ENCODE peak calls at places on chromosomes 4 and X, in nine cellular contexts. O is HCT116, I is breast epithelium, T is SJCRH30, M is cardiac muscle cell, B is fibroblast of lung, A is mucosa of descending colon, U is heart right ventricle, H is lung. E is an unnamed sample.

GRCh38 chr4:28092610-28093009 is 1232.0 kb downstream of the STIM2 start:
- DNase-seq in O (peak; percentile 22), I (no peak), T (no peak), M (no peak), B (no peak), A (no peak), U (no peak), H (no peak), E (no peak)

GRCh38 chr4:167233523-167234387 is 539 bp downstream of the SPOCK3 start:
- DNase-seq in O (no peak), I (no peak), T (peak; percentile 81), M (peak; percentile 24), B (peak; percentile 3), A (no peak), U (no peak), H (no peak), E (no peak)

GRCh38 chr4:175435437-175435836 is 376.6 kb downstream of the GPM6A start:
- DNase-seq in O (no peak), I (no peak), T (peak; percentile 86), M (no peak), B (peak; percentile 41), A (no peak), U (no peak), H (no peak), E (no peak)

GRCh38 chr4:43776371-43776770 is 672.2 kb downstream of the KCTD8 start:
- DNase-seq in O (no peak), I (no peak), T (no peak), M (no peak), B (peak; percentile 19), A (no peak), U (no peak), H (no peak), E (no peak)

GRCh38 chr4:106869551-106869950 is 166.6 kb downstream of the DKK2 start:
- DNase-seq in O (no peak), I (no peak), T (no peak), M (no peak), B (peak; percentile 24), A (no peak), U (no peak), H (no peak), E (no peak)

GRCh38 chr4:38576767-38577166 is 87.2 kb upstream of the KLF3 start:
- DNase-seq in O (no peak), I (no peak), T (no peak), M (no peak), B (no peak), A (no peak), U (no peak), H (no peak), E (no peak)

GRCh38 chr4:170167678-170168077 is 77.9 kb upstream of the AADAT start:
- DNase-seq in O (no peak), I (no peak), T (no peak), M (no peak), B (no peak), A (no peak), U (no peak), H (no peak), E (no peak)

GRCh38 chr4:168924648-168925047 is 85.4 kb downstream of the CBR4 start:
- DNase-seq in O (no peak), I (no peak), T (no peak), M (no peak), B (no peak), A (no peak), U (no peak), H (no peak), E (no peak)

GRCh38 chr4:1164040-1164439 is 8.3 kb downstream of the SPON2 start:
- DNase-seq in O (no peak), I (no peak), T (no peak), M (no peak), B (no peak), A (no peak), U (no peak), H (no peak), E (no peak)

GRCh38 chrX:6965729-6966128 is 181.8 kb upstream of the STS start:
- DNase-seq in O (no peak), I (no peak), T (no peak), M (no peak), B (no peak), A (no peak), U (no peak), H (no peak), E (no peak)

GRCh38 chrX:97882306-97882705 is 998.6 kb downstream of the RPA4 start:
- DNase-seq in O (no peak), I (no peak), T (no peak), M (no peak), B (no peak), A (no peak), U (no peak), H (no peak), E (no peak)

GRCh38 chr4:158035662-158036195 is 137.1 kb downstream of the GASK1B start:
- DNase-seq in O (no peak), I (no peak), T (no peak), M (no peak), B (no peak), A (no peak), U (no peak), H (no peak), E (no peak)

GRCh38 chrX:17812763-17813162 is 48.3 kb downstream of the RAI2 start:
- DNase-seq in O (no peak), I (no peak), T (no peak), M (peak; percentile 27), B (peak; percentile 64), A (no peak), U (no peak), H (no peak), E (no peak)

GRCh38 chr4:8205749-8206611 is 6.9 kb downstream of the SH3TC1 start:
- DNase-seq in O (no peak), I (no peak), T (no peak), M (no peak), B (no peak), A (no peak), U (no peak), H (no peak), E (no peak)

GRCh38 chrX:110755061-110755460 is 40.6 kb downstream of the CHRDL1 start:
- DNase-seq in O (no peak), I (no peak), T (no peak), M (no peak), B (peak; percentile 42), A (no peak), U (no peak), H (no peak), E (no peak)

GRCh38 chr4:85580489-85580888 is 105.5 kb downstream of the ARHGAP24 start:
- DNase-seq in O (no peak), I (no peak), T (no peak), M (no peak), B (no peak), A (no peak), U (no peak), H (no peak), E (no peak)
- H3K4me1 ChIP-seq in O (no peaks in the 10 kb centered on the region), I (no peaks in the 10 kb centered on the region), T (no peaks in the 10 kb centered on the region), M (no peaks in the 10 kb centered on the region), B (no peaks in the 10 kb centered on the region), A (no peaks in the 10 kb centered on the region), U (no peaks in the 10 kb centered on the region), H (no peaks in the 10 kb centered on the region), E (no peaks in the 10 kb centered on the region)

DNA sequence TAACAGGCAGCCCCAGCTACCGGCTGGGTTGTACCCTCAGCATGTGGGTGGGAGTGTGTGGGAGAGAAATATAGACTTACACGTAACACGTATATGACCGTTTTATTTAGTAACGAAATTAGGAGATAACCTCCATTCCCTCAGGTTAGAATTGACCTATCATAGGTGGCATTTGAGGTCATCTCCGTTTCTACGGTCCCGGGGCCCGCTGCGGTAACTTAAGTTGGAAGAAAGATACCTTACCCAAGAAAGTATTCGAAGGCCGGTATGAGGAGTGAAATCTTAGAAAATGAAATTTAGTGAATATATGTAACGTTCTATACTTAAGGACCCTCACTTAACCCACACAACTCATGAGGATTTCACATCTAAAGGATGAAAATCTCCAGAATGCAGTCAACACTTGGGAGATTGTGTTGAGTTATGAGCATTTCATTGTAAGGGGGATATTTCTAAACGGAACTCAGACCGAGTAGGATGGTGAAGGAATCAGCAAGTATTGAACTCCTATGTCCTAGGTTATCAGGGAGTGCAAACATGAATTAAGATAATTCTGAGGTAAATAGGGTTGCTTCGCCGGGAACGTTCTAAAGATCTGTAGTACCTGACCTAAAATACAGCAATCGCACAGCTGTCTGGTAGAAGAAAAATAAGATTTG is 906 bp downstream of the CISD2 start:
- DNase-seq in O (no peak), I (no peak), T (no peak), M (no peak), B (no peak), A (peak; percentile 33), U (no peak), H (no peak), E (no peak)
- H3K4me1 ChIP-seq in O (peaks cover 28% of the 10 kb centered on the region), I (no peaks in the 10 kb centered on the region), T (peaks cover 5% of the 10 kb centered on the region), M (peaks cover 26% of the 10 kb centered on the region), B (peaks cover 7% of the 10 kb centered on the region), A (peaks cover 3% of the 10 kb centered on the region), U (peaks cover 19% of the 10 kb centered on the region), H (peaks cover 1% of the 10 kb centered on the region), E (peaks cover 14% of the 10 kb centered on the region)

GRCh38 chrX:10108288-10108687 is 48.5 kb upstream of the CLCN4 start:
- DNase-seq in O (no peak), I (no peak), T (no peak), M (no peak), B (no peak), A (no peak), U (no peak), H (no peak), E (no peak)

GRCh38 chrX:10110316-10110932 is 46.4 kb upstream of the CLCN4 start:
- DNase-seq in O (no peak), I (no peak), T (no peak), M (no peak), B (no peak), A (no peak), U (no peak), H (no peak), E (no peak)

GRCh38 chrX:10110984-10111363 is 45.8 kb upstream of the CLCN4 start:
- DNase-seq in O (no peak), I (no peak), T (no peak), M (no peak), B (no peak), A (peak; percentile 43), U (no peak), H (no peak), E (no peak)

GRCh38 chrX:10111364-10112148 is 45.2 kb upstream of the CLCN4 start:
- DNase-seq in O (no peak), I (no peak), T (no peak), M (no peak), B (no peak), A (peak; percentile 45), U (no peak), H (no peak), E (no peak)

GRCh38 chrX:10109695-10110094 is 47.1 kb upstream of the CLCN4 start:
- DNase-seq in O (no peak), I (no peak), T (no peak), M (no peak), B (peak; percentile 68), A (peak; percentile 47), U (peak; percentile 58), H (peak; percentile 36), E (no peak)
- H3K4me1 ChIP-seq in O (no peaks in the 10 kb centered on the region), I (no peaks in the 10 kb centered on the region), T (no peaks in the 10 kb centered on the region), M (no peaks in the 10 kb centered on the region), B (peaks cover 5% of the 10 kb centered on the region), A (peaks cover 6% of the 10 kb centered on the region), U (peaks cover 33% of the 10 kb centered on the region), H (peaks cover 5% of the 10 kb centered on the region), E (peaks cover 34% of the 10 kb centered on the region)

DNA sequence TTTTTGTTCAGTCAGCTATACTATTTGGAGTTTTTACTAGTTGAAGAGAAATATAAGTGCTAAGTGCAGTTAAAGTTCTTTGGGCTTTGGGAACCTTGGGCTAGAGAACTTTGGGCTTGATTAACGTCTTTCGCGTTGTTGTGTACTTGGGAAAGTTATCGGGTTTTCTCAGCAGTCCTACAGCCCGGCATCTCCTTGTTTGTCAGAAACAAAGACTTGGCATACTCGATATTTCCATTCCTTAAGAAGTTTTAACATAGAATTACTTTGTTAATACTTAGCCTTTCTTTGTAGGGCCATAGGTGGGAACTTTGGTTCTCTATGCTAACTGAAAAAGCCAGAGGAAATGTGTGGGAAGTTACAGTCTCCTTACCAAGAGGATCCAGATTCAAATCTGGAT is 28.7 kb downstream of the RAPGEF2 start:
- DNase-seq in O (no peak), I (no peak), T (no peak), M (no peak), B (no peak), A (no peak), U (no peak), H (no peak), E (no peak)
- H3K4me1 ChIP-seq in O (no peaks in the 10 kb centered on the region), I (no peaks in the 10 kb centered on the region), T (no peaks in the 10 kb centered on the region), M (peaks cover 19% of the 10 kb centered on the region), B (no peaks in the 10 kb centered on the region), A (peaks cover 6% of the 10 kb centered on the region), U (peaks cover 8% of the 10 kb centered on the region), H (peaks cover 2% of the 10 kb centered on the region), E (peaks cover 1% of the 10 kb centered on the region)

E was measured in thoracic aorta.